ENCODE peak calls at places on chromosomes 5 and 9, in ten cellular contexts. U, Y, M, N, T, I, P, O, E and S are unnamed samples.

GRCh38 chr5:150904479-150905311 is at the start of gene ZNF300:
- DNase-seq in U (peak), Y (peak), M (peak), N (peak), T (peak), I (peak), P (peak), O (peak), E (peak), S (peak)

GRCh38 chr5:94361161-94361560 is 257.2 kb downstream of the KIAA0825 start:
- DNase-seq in U (no peak), Y (no peak), M (no peak), N (no peak), T (no peak), I (peak), P (no peak), O (no peak), E (no peak), S (peak)

GRCh38 chr9:120877276-120878034 is 467 bp upstream of the PHF19 start:
- DNase-seq in U (peak), Y (peak), M (peak), N (no peak), T (peak), I (peak), P (no peak), O (peak), E (peak), S (peak)

GRCh38 chr5:125050926-125051325 is 304.5 kb upstream of the ZNF608 start:
- DNase-seq in U (no peak), Y (no peak), M (no peak), N (no peak), T (no peak), I (no peak), P (no peak), O (no peak), E (no peak), S (no peak)

GRCh38 chr5:54663876-54664275 is 146.3 kb downstream of the SNX18 start:
- DNase-seq in U (no peak), Y (no peak), M (no peak), N (no peak), T (peak), I (peak), P (peak), O (peak), E (no peak), S (peak)

GRCh38 chr5:143241892-143242291 is 161.6 kb downstream of the NR3C1 start:
- DNase-seq in U (no peak), Y (no peak), M (no peak), N (no peak), T (no peak), I (peak), P (no peak), O (no peak), E (no peak), S (peak)

GRCh38 chr5:168793844-168794837 is 215.0 kb upstream of the PANK3 start:
- DNase-seq in U (no peak), Y (no peak), M (peak), N (no peak), T (no peak), I (peak), P (no peak), O (peak), E (no peak), S (peak)

GRCh38 chr5:160380041-160380440 is 9.6 kb upstream of the C1QTNF2 start:
- DNase-seq in U (no peak), Y (no peak), M (no peak), N (no peak), T (no peak), I (no peak), P (no peak), O (no peak), E (no peak), S (no peak)

GRCh38 chr5:36181709-36182262 is 29.9 kb downstream of the SKP2 start:
- DNase-seq in U (no peak), Y (no peak), M (no peak), N (no peak), T (no peak), I (no peak), P (no peak), O (no peak), E (no peak), S (no peak)

GRCh38 chr5:40385544-40385943 is 294.2 kb upstream of the PTGER4 start:
- DNase-seq in U (no peak), Y (no peak), M (no peak), N (peak), T (no peak), I (peak), P (peak), O (peak), E (no peak), S (no peak)

GRCh38 chr9:114364528-114365041 is 23.2 kb downstream of the AKNA start:
- DNase-seq in U (no peak), Y (no peak), M (no peak), N (no peak), T (no peak), I (no peak), P (no peak), O (no peak), E (peak), S (no peak)

GRCh38 chr5:66898241-66899039 is 298.2 kb downstream of the CD180 start:
- DNase-seq in U (no peak), Y (no peak), M (no peak), N (no peak), T (no peak), I (no peak), P (no peak), O (no peak), E (no peak), S (no peak)

GRCh38 chr9:90044263-90044662 is 439.5 kb downstream of the GADD45G start:
- DNase-seq in U (no peak), Y (no peak), M (peak), N (no peak), T (no peak), I (no peak), P (no peak), O (peak), E (no peak), S (no peak)

GRCh38 chr5:180720501-180720900 is 19.4 kb downstream of the OR2Y1 start:
- DNase-seq in U (no peak), Y (no peak), M (no peak), N (no peak), T (no peak), I (no peak), P (no peak), O (no peak), E (no peak), S (no peak)

GRCh38 chr9:106799146-106799545 is 63.8 kb upstream of the ZNF462 start:
- DNase-seq in U (no peak), Y (no peak), M (no peak), N (peak), T (no peak), I (peak), P (no peak), O (peak), E (no peak), S (peak)

GRCh38 chr9:27888661-27889295 is 315.5 kb upstream of the C9orf72 start:
- DNase-seq in U (no peak), Y (no peak), M (peak), N (peak), T (no peak), I (no peak), P (no peak), O (no peak), E (peak), S (no peak)

GRCh38 chr5:139985290-139985689 is 57.8 kb downstream of the NRG2 start:
- DNase-seq in U (no peak), Y (no peak), M (no peak), N (no peak), T (no peak), I (no peak), P (no peak), O (no peak), E (peak), S (no peak)

GRCh38 chr9:112586600-112587155 is 100.1 kb downstream of the KIAA1958 start:
- DNase-seq in U (no peak), Y (no peak), M (no peak), N (no peak), T (no peak), I (peak), P (no peak), O (peak), E (no peak), S (no peak)

GRCh38 chr5:19903611-19904010 is 84.4 kb downstream of the CDH18 start:
- DNase-seq in U (no peak), Y (no peak), M (no peak), N (no peak), T (no peak), I (peak), P (no peak), O (no peak), E (no peak), S (peak)

GRCh38 chr5:181223041-181223728 is at the start of gene TRIM41:
- DNase-seq in U (peak), Y (peak), M (peak), N (peak), T (peak), I (peak), P (peak), O (peak), E (peak), S (peak)

GRCh38 chr5:116023619-116024018 is 8.7 kb upstream of the ARL14EPL start:
- DNase-seq in U (no peak), Y (no peak), M (no peak), N (no peak), T (no peak), I (no peak), P (no peak), O (no peak), E (no peak), S (no peak)

GRCh38 chr5:162990063-162990462 is 447.3 kb upstream of the CCNG1 start:
- DNase-seq in U (no peak), Y (no peak), M (no peak), N (no peak), T (no peak), I (no peak), P (no peak), O (no peak), E (no peak), S (no peak)

GRCh38 chr5:156330141-156330870 is 3.3 kb downstream of the SGCD start:
- DNase-seq in U (no peak), Y (no peak), M (no peak), N (no peak), T (no peak), I (peak), P (no peak), O (no peak), E (no peak), S (peak)

GRCh38 chr9:91119679-91120078 is 242.0 kb downstream of the AUH start:
- DNase-seq in U (no peak), Y (no peak), M (no peak), N (no peak), T (no peak), I (peak), P (no peak), O (peak), E (no peak), S (peak)

GRCh38 chr9:88716636-88717035 is 181.7 kb downstream of the NXNL2 start:
- DNase-seq in U (no peak), Y (no peak), M (no peak), N (no peak), T (no peak), I (peak), P (no peak), O (no peak), E (no peak), S (peak)

GRCh38 chr9:72586388-72587160 is 65.2 kb downstream of the TMC1 start:
- DNase-seq in U (peak), Y (no peak), M (peak), N (no peak), T (no peak), I (peak), P (no peak), O (peak), E (peak), S (peak)

GRCh38 chr5:157971466-157972324 is 112.8 kb upstream of the CLINT1 start:
- DNase-seq in U (no peak), Y (no peak), M (no peak), N (no peak), T (no peak), I (peak), P (no peak), O (no peak), E (no peak), S (peak)

GRCh38 chr9:136567651-136568287 is 21.9 kb upstream of the NOTCH1 start:
- DNase-seq in U (no peak), Y (peak), M (peak), N (no peak), T (peak), I (peak), P (peak), O (peak), E (no peak), S (peak)

GRCh38 chr5:154611341-154611767 is 133.3 kb upstream of the HAND1 start:
- DNase-seq in U (no peak), Y (no peak), M (no peak), N (no peak), T (no peak), I (peak), P (no peak), O (no peak), E (peak), S (peak)

GRCh38 chr5:138844812-138845513 is 30.2 kb downstream of the LRRTM2 start:
- DNase-seq in U (no peak), Y (no peak), M (no peak), N (no peak), T (no peak), I (peak), P (no peak), O (peak), E (no peak), S (peak)

GRCh38 chr5:171562822-171563221 is 143.4 kb downstream of the FGF18 start:
- DNase-seq in U (no peak), Y (no peak), M (no peak), N (no peak), T (no peak), I (no peak), P (no peak), O (no peak), E (peak), S (no peak)

GRCh38 chr9:135920973-135921585 is 13.7 kb upstream of the CAMSAP1 start:
- DNase-seq in U (no peak), Y (no peak), M (no peak), N (no peak), T (no peak), I (no peak), P (no peak), O (no peak), E (no peak), S (no peak)

GRCh38 chr5:136957428-136957827 is 541.7 kb downstream of the SPOCK1 start:
- DNase-seq in U (no peak), Y (no peak), M (no peak), N (no peak), T (no peak), I (no peak), P (no peak), O (no peak), E (no peak), S (no peak)

GRCh38 chr5:10875201-10875768 is 114.3 kb upstream of the DAP start:
- DNase-seq in U (no peak), Y (no peak), M (no peak), N (no peak), T (no peak), I (no peak), P (no peak), O (no peak), E (no peak), S (no peak)

GRCh38 chr5:93594591-93595419 is 11.8 kb downstream of the NR2F1 start:
- DNase-seq in U (no peak), Y (no peak), M (no peak), N (no peak), T (no peak), I (no peak), P (no peak), O (peak), E (no peak), S (no peak)

GRCh38 chr9:110623462-110624025 is 44.0 kb upstream of the SVEP1 start:
- DNase-seq in U (no peak), Y (peak), M (peak), N (no peak), T (peak), I (peak), P (no peak), O (peak), E (peak), S (peak)

GRCh38 chr5:155311721-155312120 is 298.2 kb downstream of the KIF4B start:
- DNase-seq in U (no peak), Y (no peak), M (no peak), N (no peak), T (no peak), I (no peak), P (no peak), O (no peak), E (no peak), S (no peak)

GRCh38 chr9:126462617-126463016 is 136.0 kb downstream of the MVB12B start:
- DNase-seq in U (no peak), Y (no peak), M (no peak), N (no peak), T (no peak), I (no peak), P (no peak), O (no peak), E (no peak), S (no peak)

GRCh38 chr5:50663636-50664035 is 2.8 kb upstream of the PARP8 start:
- DNase-seq in U (no peak), Y (peak), M (no peak), N (no peak), T (peak), I (no peak), P (no peak), O (no peak), E (no peak), S (no peak)

DNA sequence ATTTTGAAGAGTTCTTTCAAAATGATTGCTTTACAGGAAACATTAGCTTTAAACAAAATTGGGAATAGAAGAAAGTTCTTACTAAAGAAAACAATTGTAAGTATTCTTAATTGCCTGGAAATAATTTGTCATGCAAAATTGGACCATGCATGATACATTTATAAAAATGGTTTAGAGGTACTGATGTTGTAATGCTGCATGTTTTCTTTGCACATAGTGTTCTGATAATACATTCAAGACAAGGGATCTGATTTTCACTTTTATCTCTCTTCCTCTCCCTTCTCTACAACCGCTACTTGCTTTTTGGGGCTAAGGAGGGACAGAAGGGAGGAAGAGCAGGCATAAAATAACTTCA is 211.6 kb upstream of the MPDZ start:
- DNase-seq in U (no peak), Y (no peak), M (no peak), N (no peak), T (no peak), I (no peak), P (no peak), O (no peak), E (no peak), S (no peak)
- H3K4me3 ChIP-seq in U (no peak), Y (no peak), M (no peak), N (no peak), T (no peak), I (no peak), P (no peak), O (no peak), E (no peak), S (no peak)

GRCh38 chr9:115411993-115412452 is 294.1 kb upstream of the TNC start:
- DNase-seq in U (no peak), Y (no peak), M (no peak), N (no peak), T (no peak), I (peak), P (no peak), O (peak), E (no peak), S (no peak)

GRCh38 chr9:115414561-115414960 is 296.6 kb upstream of the TNC start:
- DNase-seq in U (no peak), Y (no peak), M (no peak), N (no peak), T (no peak), I (no peak), P (no peak), O (no peak), E (no peak), S (no peak)

GRCh38 chr9:115413304-115413703 is 295.3 kb upstream of the TNC start:
- DNase-seq in U (no peak), Y (no peak), M (no peak), N (no peak), T (no peak), I (no peak), P (no peak), O (no peak), E (no peak), S (no peak)

GRCh38 chr9:115415450-115415849 is 297.5 kb upstream of the TNC start:
- DNase-seq in U (no peak), Y (no peak), M (no peak), N (no peak), T (no peak), I (no peak), P (no peak), O (no peak), E (no peak), S (no peak)

DNA sequence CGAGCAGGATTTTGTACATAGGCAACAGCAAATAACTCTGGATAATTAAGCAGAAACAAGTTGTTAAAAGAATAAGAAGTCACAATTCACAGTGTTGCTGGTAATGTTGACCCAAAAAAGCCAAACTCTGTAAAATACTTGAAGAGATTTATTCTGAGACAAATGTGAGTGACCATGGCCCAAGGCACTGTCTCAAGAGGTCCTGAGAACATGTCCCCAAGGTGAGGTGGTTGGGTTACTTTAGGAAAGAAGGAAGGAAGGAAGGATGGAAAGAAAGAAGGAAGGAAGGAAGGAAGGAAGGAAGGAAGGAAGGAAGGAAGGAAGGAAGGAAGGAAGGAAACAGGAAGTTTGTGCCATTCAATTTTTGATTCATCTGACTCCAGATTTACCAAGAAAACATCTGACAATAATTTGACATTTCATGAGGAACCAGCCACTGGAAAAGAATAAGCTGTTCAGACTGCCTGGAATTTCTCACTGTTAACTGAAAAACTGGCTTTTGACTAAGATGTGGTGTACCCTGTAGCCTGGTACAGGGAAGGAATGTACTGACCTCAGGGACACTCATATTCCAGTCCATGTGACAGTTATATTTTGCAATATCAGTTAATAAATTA is 295.9 kb upstream of the TNC start:
- DNase-seq in U (no peak), Y (no peak), M (no peak), N (no peak), T (no peak), I (peak), P (no peak), O (no peak), E (no peak), S (no peak)
- H3K4me3 ChIP-seq in U (no peak), Y (no peak), M (no peak), N (no peak), T (no peak), I (no peak), P (no peak), O (no peak), E (no peak), S (no peak)

DNA sequence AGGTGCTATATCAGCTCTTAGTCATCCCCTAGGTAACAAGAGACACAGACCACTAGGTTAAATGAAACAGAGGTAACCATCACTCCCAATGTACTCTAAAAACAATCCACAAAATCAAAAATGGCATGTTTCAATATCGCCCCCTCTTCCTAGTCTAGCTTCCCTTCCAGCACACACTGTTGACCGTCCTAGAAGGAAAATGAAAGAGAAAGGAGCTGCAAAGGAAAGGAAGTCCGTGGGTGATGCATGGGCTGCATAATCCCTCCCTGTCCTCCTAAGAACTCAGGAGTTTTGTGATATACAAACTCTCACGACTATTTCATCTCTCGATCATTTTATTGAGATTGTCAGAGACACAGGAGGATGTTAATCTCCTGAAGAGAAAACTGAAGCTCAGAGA is 101.6 kb downstream of the RFK start:
- DNase-seq in U (no peak), Y (no peak), M (no peak), N (no peak), T (no peak), I (no peak), P (no peak), O (no peak), E (no peak), S (no peak)
- H3K4me3 ChIP-seq in U (no peak), Y (no peak), M (no peak), N (no peak), T (no peak), I (no peak), P (no peak), O (no peak), E (no peak), S (no peak)

GRCh38 chr5:111226556-111226955 is 2.4 kb downstream of the CAMK4 start:
- DNase-seq in U (no peak), Y (no peak), M (no peak), N (no peak), T (no peak), I (no peak), P (no peak), O (no peak), E (no peak), S (no peak)
- H3K4me3 ChIP-seq in U (peak), Y (no peak), M (no peak), N (no peak), T (no peak), I (no peak), P (no peak), O (no peak), E (peak), S (no peak)

DNA sequence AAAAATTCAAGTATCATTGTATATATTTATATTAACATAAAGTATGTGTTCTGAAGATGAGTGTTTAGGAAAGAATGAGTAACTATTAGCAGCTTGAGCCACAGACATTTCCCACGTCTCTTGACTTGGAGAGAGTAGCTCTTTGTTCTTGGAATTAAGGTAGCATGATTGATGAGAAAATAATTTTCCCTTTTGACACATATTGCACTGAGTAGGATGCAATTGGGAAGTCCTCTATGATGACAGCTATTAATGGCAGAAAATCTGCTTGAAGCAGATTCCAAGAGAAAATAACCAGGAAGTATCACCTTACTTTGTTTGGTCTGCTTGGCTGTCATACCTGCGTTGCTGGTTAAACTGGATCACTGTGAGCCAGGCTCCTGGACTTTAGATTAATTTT is 204.8 kb downstream of the TLE4 start:
- DNase-seq in U (no peak), Y (no peak), M (no peak), N (no peak), T (no peak), I (no peak), P (no peak), O (no peak), E (no peak), S (no peak)
- H3K4me3 ChIP-seq in U (no peak), Y (no peak), M (no peak), N (no peak), T (no peak), I (no peak), P (no peak), O (no peak), E (no peak), S (no peak)